ENCODE peak calls at places on chromosomes 6 and 20, in five cellular contexts. E is HL-60, T is hepatocyte, W is tibial artery, U is fibroblast of lung. C is an unnamed sample.

GRCh38 chr6:165729307-165729936 is 66.4 kb upstream of the PDE10A start:
- DNase-seq in E (peak; percentile 35), T (no peak), W (no peak), U (peak; percentile 7), C (no peak)

GRCh38 chr20:1177680-1178079 is 7.1 kb downstream of the TMEM74B start:
- DNase-seq in E (no peak), T (no peak), W (no peak), U (no peak), C (no peak)

GRCh38 chr20:64258071-64258823 is 2.7 kb downstream of the PCMTD2 start:
- DNase-seq in E (no peak), T (no peak), W (no peak), U (no peak), C (no peak)

GRCh38 chr20:56417402-56417801 is 5.3 kb downstream of the CASS4 start:
- DNase-seq in E (no peak), T (no peak), W (no peak), U (no peak), C (no peak)

GRCh38 chr6:128463942-128464341 is 56.5 kb downstream of the PTPRK start:
- DNase-seq in E (no peak), T (no peak), W (no peak), U (no peak), C (no peak)

GRCh38 chr20:25632940-25633790 is 9.4 kb upstream of the NANP start:
- DNase-seq in E (no peak), T (no peak), W (no peak), U (no peak), C (no peak)

GRCh38 chr6:20850687-20851416 is 316.6 kb downstream of the CDKAL1 start:
- DNase-seq in E (no peak), T (no peak), W (no peak), U (no peak), C (no peak)

GRCh38 chr6:71531841-71532240 is 243.2 kb downstream of the OGFRL1 start:
- DNase-seq in E (no peak), T (no peak), W (no peak), U (no peak), C (no peak)

GRCh38 chr6:144007779-144008500 is at the start of gene PLAGL1:
- DNase-seq in E (peak; percentile 31), T (peak; percentile 68), W (peak; percentile 78), U (peak; percentile 61), C (peak; percentile 60)

GRCh38 chr6:148885920-148886845 is 139.4 kb downstream of the UST start:
- DNase-seq in E (no peak), T (no peak), W (no peak), U (no peak), C (no peak)

GRCh38 chr6:14671937-14672336 is 554.4 kb downstream of the CD83 start:
- DNase-seq in E (no peak), T (no peak), W (no peak), U (no peak), C (no peak)

GRCh38 chr6:136401749-136402148 is 112.1 kb upstream of the BCLAF1 start:
- DNase-seq in E (no peak), T (no peak), W (no peak), U (peak; percentile 19), C (no peak)

GRCh38 chr20:10282930-10283556 is 64.4 kb downstream of the SNAP25 start:
- DNase-seq in E (no peak), T (no peak), W (no peak), U (no peak), C (no peak)

GRCh38 chr6:79196908-79197307 is 37.6 kb downstream of the HMGN3 start:
- DNase-seq in E (peak; percentile 14), T (no peak), W (no peak), U (no peak), C (no peak)

GRCh38 chr6:39755231-39755630 is 30.0 kb upstream of the KIF6 start:
- DNase-seq in E (no peak), T (no peak), W (no peak), U (peak; percentile 34), C (no peak)

GRCh38 chr6:135282425-135282824 is 101.3 kb downstream of the MYB start:
- DNase-seq in E (peak; percentile 40), T (no peak), W (no peak), U (no peak), C (no peak)

GRCh38 chr20:58665606-58666005 is 14.5 kb downstream of the STX16 start:
- DNase-seq in E (no peak), T (no peak), W (no peak), U (no peak), C (peak; percentile 66)
- H3K27ac ChIP-seq in E (no peak overlapping the region), T (no peak overlapping the region), W (no peak overlapping the region), U (no peak overlapping the region), C (no peak overlapping the region)

GRCh38 chr20:38291582-38291918 is 12.4 kb upstream of the BPI start:
- DNase-seq in E (no peak), T (no peak), W (no peak), U (no peak), C (no peak)
- TF ChIP-seq CTCF in E (no peak), T (no peak), W (no peak), U (no peak), C (peak; percentile 70)

GRCh38 chr20:47287609-47288144 is 68.8 kb downstream of the ZMYND8 start:
- DNase-seq in E (no peak), T (no peak), W (no peak), U (no peak), C (no peak)
- H3K27ac ChIP-seq in E (no peak overlapping the region), T (no peak overlapping the region), W (no peak overlapping the region), U (no peak overlapping the region), C (no peak overlapping the region)

DNA sequence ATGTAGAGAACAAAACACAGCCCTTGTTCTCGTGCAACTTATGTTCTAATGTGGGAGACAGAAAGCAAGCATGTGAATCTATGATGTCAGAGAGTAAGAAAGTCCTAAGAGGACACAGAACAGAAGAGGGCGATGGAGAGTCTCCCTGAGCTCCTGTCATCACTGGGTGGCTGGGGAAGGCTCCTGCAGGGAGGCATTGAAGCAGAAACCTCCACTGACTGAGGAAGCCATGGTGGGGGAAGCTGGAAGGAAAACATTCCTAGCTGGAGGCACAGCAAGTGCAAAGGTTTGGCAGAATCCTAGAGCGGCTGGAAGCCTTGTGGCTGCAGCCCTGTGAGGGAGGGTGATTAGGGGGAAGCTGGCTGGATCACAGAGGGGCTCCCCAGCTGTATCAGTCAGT is 248.0 kb downstream of the CDH26 start:
- DNase-seq in E (peak; percentile 63), T (peak; percentile 60), W (no peak), U (peak; percentile 52), C (peak; percentile 70)
- TF ChIP-seq CTCF in E (peak; percentile 59), T (peak; percentile 42), W (no peak), U (peak; percentile 71), C (peak; percentile 90)

GRCh38 chr6:52522655-52523054 is 54.2 kb downstream of the TRAM2 start:
- DNase-seq in E (no peak), T (no peak), W (no peak), U (peak; percentile 62), C (no peak)
- H3K27ac ChIP-seq in E (no peak overlapping the region), T (peak overlapping the region; percentile 42), W (peak overlapping the region; percentile 83), U (peak overlapping the region; percentile 68), C (peak overlapping the region; percentile 74)

DNA sequence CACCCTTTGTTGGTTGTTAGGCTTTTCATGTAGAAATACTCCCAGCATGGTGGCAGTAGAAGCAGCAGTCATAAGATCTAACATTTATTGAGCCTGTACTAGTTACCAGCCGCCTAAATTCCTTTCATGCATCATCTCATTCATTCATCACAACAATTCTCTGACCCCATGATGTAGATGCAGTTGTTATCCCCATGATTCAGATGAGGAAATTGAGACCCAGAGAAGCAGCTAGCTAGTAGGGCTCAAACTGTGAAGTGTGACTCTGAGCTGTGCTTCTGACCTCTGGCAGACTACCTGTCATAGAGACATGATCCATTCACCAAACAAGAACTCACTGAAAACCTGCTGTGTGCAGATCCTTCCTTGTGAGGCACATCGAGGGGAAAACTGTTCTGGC is 16.9 kb downstream of the RREB1 start:
- DNase-seq in E (no peak), T (no peak), W (no peak), U (no peak), C (no peak)
- TF ChIP-seq CTCF in E (no peak), T (no peak), W (no peak), U (no peak), C (no peak)